ENCODE peak calls at places on chromosomes 12 and 14, in five cellular contexts. One of them, this sample, is unnamed.

GRCh38 chr12:113207621-113208040 is 13.6 kb upstream of the TPCN1 start:
- DNase-seq in activated T-cell treated with anti-CD3 and anti-CD28 coated beads for 24 hours: no peak
- DNase-seq in stimulated activated CD8-positive, alpha-beta memory T cell treated with anti-CD3 and anti-CD28 coated beads, Interleukin-4, amount 100 ng/mL, for 24 hours: no peak
- DNase-seq in stimulated activated CD4-positive, alpha-beta T cell treated with anti-CD3 and anti-CD28 coated beads, Interleukin-4, amount 100 ng/mL, for 1 hour: no peak
- DNase-seq in A172: no peak
- DNase-seq in this sample: no peak

GRCh38 chr14:76336876-76337275 is 39.1 kb upstream of the ESRRB start:
- DNase-seq in activated T-cell treated with anti-CD3 and anti-CD28 coated beads for 24 hours: no peak
- DNase-seq in stimulated activated CD8-positive, alpha-beta memory T cell treated with anti-CD3 and anti-CD28 coated beads, Interleukin-4, amount 100 ng/mL, for 24 hours: no peak
- DNase-seq in stimulated activated CD4-positive, alpha-beta T cell treated with anti-CD3 and anti-CD28 coated beads, Interleukin-4, amount 100 ng/mL, for 1 hour: no peak
- DNase-seq in A172: no peak
- DNase-seq in this sample: no peak

GRCh38 chr14:40123816-40124215 is 691.6 kb upstream of the FBXO33 start:
- DNase-seq in activated T-cell treated with anti-CD3 and anti-CD28 coated beads for 24 hours: no peak
- DNase-seq in stimulated activated CD8-positive, alpha-beta memory T cell treated with anti-CD3 and anti-CD28 coated beads, Interleukin-4, amount 100 ng/mL, for 24 hours: no peak
- DNase-seq in stimulated activated CD4-positive, alpha-beta T cell treated with anti-CD3 and anti-CD28 coated beads, Interleukin-4, amount 100 ng/mL, for 1 hour: no peak
- DNase-seq in A172: no peak
- DNase-seq in this sample: no peak

GRCh38 chr12:121578230-121579189 is 2.3 kb downstream of the KDM2B start:
- DNase-seq in activated T-cell treated with anti-CD3 and anti-CD28 coated beads for 24 hours: no peak
- DNase-seq in stimulated activated CD8-positive, alpha-beta memory T cell treated with anti-CD3 and anti-CD28 coated beads, Interleukin-4, amount 100 ng/mL, for 24 hours: no peak
- DNase-seq in stimulated activated CD4-positive, alpha-beta T cell treated with anti-CD3 and anti-CD28 coated beads, Interleukin-4, amount 100 ng/mL, for 1 hour: peak; percentile 23
- DNase-seq in A172: no peak
- DNase-seq in this sample: no peak

GRCh38 chr14:69615471-69616407 is 4.3 kb downstream of the SUSD6 start:
- DNase-seq in activated T-cell treated with anti-CD3 and anti-CD28 coated beads for 24 hours: no peak
- DNase-seq in stimulated activated CD8-positive, alpha-beta memory T cell treated with anti-CD3 and anti-CD28 coated beads, Interleukin-4, amount 100 ng/mL, for 24 hours: no peak
- DNase-seq in stimulated activated CD4-positive, alpha-beta T cell treated with anti-CD3 and anti-CD28 coated beads, Interleukin-4, amount 100 ng/mL, for 1 hour: no peak
- DNase-seq in A172: peak; percentile 39
- DNase-seq in this sample: no peak

GRCh38 chr12:49962861-49963765 is 1.4 kb downstream of the AQP5 start:
- DNase-seq in activated T-cell treated with anti-CD3 and anti-CD28 coated beads for 24 hours: no peak
- DNase-seq in stimulated activated CD8-positive, alpha-beta memory T cell treated with anti-CD3 and anti-CD28 coated beads, Interleukin-4, amount 100 ng/mL, for 24 hours: no peak
- DNase-seq in stimulated activated CD4-positive, alpha-beta T cell treated with anti-CD3 and anti-CD28 coated beads, Interleukin-4, amount 100 ng/mL, for 1 hour: no peak
- DNase-seq in A172: peak; percentile 81
- DNase-seq in this sample: peak; percentile 97

GRCh38 chr14:68814376-68815287 is 21.8 kb upstream of the ZFP36L1 start:
- DNase-seq in activated T-cell treated with anti-CD3 and anti-CD28 coated beads for 24 hours: peak; percentile 33
- DNase-seq in stimulated activated CD8-positive, alpha-beta memory T cell treated with anti-CD3 and anti-CD28 coated beads, Interleukin-4, amount 100 ng/mL, for 24 hours: peak; percentile 23
- DNase-seq in stimulated activated CD4-positive, alpha-beta T cell treated with anti-CD3 and anti-CD28 coated beads, Interleukin-4, amount 100 ng/mL, for 1 hour: peak; percentile 50
- DNase-seq in A172: peak; percentile 65
- DNase-seq in this sample: peak; percentile 22

GRCh38 chr14:70600382-70601157 is at the start of gene MED6:
- DNase-seq in activated T-cell treated with anti-CD3 and anti-CD28 coated beads for 24 hours: peak; percentile 92
- DNase-seq in stimulated activated CD8-positive, alpha-beta memory T cell treated with anti-CD3 and anti-CD28 coated beads, Interleukin-4, amount 100 ng/mL, for 24 hours: peak; percentile 83
- DNase-seq in stimulated activated CD4-positive, alpha-beta T cell treated with anti-CD3 and anti-CD28 coated beads, Interleukin-4, amount 100 ng/mL, for 1 hour: peak; percentile 92
- DNase-seq in A172: peak; percentile 78
- DNase-seq in this sample: peak; percentile 91

GRCh38 chr12:79895041-79895440 is 39.9 kb downstream of the PPP1R12A start:
- DNase-seq in activated T-cell treated with anti-CD3 and anti-CD28 coated beads for 24 hours: no peak
- DNase-seq in stimulated activated CD8-positive, alpha-beta memory T cell treated with anti-CD3 and anti-CD28 coated beads, Interleukin-4, amount 100 ng/mL, for 24 hours: no peak
- DNase-seq in stimulated activated CD4-positive, alpha-beta T cell treated with anti-CD3 and anti-CD28 coated beads, Interleukin-4, amount 100 ng/mL, for 1 hour: no peak
- DNase-seq in A172: no peak
- DNase-seq in this sample: no peak

GRCh38 chr14:22471545-22472121 is 117.4 kb downstream of the DAD1 start:
- DNase-seq in activated T-cell treated with anti-CD3 and anti-CD28 coated beads for 24 hours: no peak
- DNase-seq in stimulated activated CD8-positive, alpha-beta memory T cell treated with anti-CD3 and anti-CD28 coated beads, Interleukin-4, amount 100 ng/mL, for 24 hours: no peak
- DNase-seq in stimulated activated CD4-positive, alpha-beta T cell treated with anti-CD3 and anti-CD28 coated beads, Interleukin-4, amount 100 ng/mL, for 1 hour: no peak
- DNase-seq in A172: no peak
- DNase-seq in this sample: no peak

GRCh38 chr14:59004012-59004411 is 184.5 kb upstream of the DAAM1 start:
- DNase-seq in activated T-cell treated with anti-CD3 and anti-CD28 coated beads for 24 hours: no peak
- DNase-seq in stimulated activated CD8-positive, alpha-beta memory T cell treated with anti-CD3 and anti-CD28 coated beads, Interleukin-4, amount 100 ng/mL, for 24 hours: no peak
- DNase-seq in stimulated activated CD4-positive, alpha-beta T cell treated with anti-CD3 and anti-CD28 coated beads, Interleukin-4, amount 100 ng/mL, for 1 hour: no peak
- DNase-seq in A172: no peak
- DNase-seq in this sample: no peak

GRCh38 chr12:29895966-29896365 is 112.2 kb upstream of the TMTC1 start:
- DNase-seq in activated T-cell treated with anti-CD3 and anti-CD28 coated beads for 24 hours: no peak
- DNase-seq in stimulated activated CD8-positive, alpha-beta memory T cell treated with anti-CD3 and anti-CD28 coated beads, Interleukin-4, amount 100 ng/mL, for 24 hours: no peak
- DNase-seq in stimulated activated CD4-positive, alpha-beta T cell treated with anti-CD3 and anti-CD28 coated beads, Interleukin-4, amount 100 ng/mL, for 1 hour: no peak
- DNase-seq in A172: no peak
- DNase-seq in this sample: no peak

GRCh38 chr12:119803391-119803791 is 73.7 kb downstream of the CIT start:
- DNase-seq in activated T-cell treated with anti-CD3 and anti-CD28 coated beads for 24 hours: no peak
- DNase-seq in stimulated activated CD8-positive, alpha-beta memory T cell treated with anti-CD3 and anti-CD28 coated beads, Interleukin-4, amount 100 ng/mL, for 24 hours: no peak
- DNase-seq in stimulated activated CD4-positive, alpha-beta T cell treated with anti-CD3 and anti-CD28 coated beads, Interleukin-4, amount 100 ng/mL, for 1 hour: no peak
- DNase-seq in A172: no peak
- DNase-seq in this sample: no peak